ENCODE peak calls at places on chromosomes 11 and 22, in seven cellular contexts. R, U, T, B, M, C and O are unnamed samples.

GRCh38 chr22:34508797-34509196 is 557.2 kb upstream of the ISX start:
- DNase-seq in R (no peak), U (no peak), T (no peak), B (no peak), M (no peak), C (no peak), O (no peak)

GRCh38 chr11:73210916-73211667 is 7.0 kb upstream of the P2RY2 start:
- DNase-seq in R (no peak), U (peak), T (no peak), B (no peak), M (no peak), C (peak), O (no peak)

GRCh38 chr11:37657645-37658044 is 1059.6 kb upstream of the RAG2 start:
- DNase-seq in R (no peak), U (no peak), T (no peak), B (peak), M (no peak), C (peak), O (no peak)

GRCh38 chr11:35494966-35495365 is 30.4 kb downstream of the PAMR1 start:
- DNase-seq in R (no peak), U (no peak), T (no peak), B (no peak), M (no peak), C (no peak), O (no peak)

GRCh38 chr11:37089439-37089838 is 491.4 kb upstream of the RAG2 start:
- DNase-seq in R (no peak), U (no peak), T (no peak), B (no peak), M (no peak), C (no peak), O (no peak)

GRCh38 chr11:44559207-44559943 is 6.1 kb upstream of the CD82 start:
- DNase-seq in R (no peak), U (peak), T (no peak), B (no peak), M (no peak), C (no peak), O (no peak)

GRCh38 chr11:119907122-119907933 is 178.3 kb upstream of the NECTIN1 start:
- DNase-seq in R (peak), U (no peak), T (no peak), B (no peak), M (no peak), C (no peak), O (peak)

GRCh38 chr11:46696212-46696558 is 4.2 kb downstream of the ARHGAP1 start:
- DNase-seq in R (no peak), U (no peak), T (no peak), B (no peak), M (no peak), C (no peak), O (no peak)

GRCh38 chr22:50303848-50304527 is 3.5 kb downstream of the PLXNB2 start:
- DNase-seq in R (peak), U (peak), T (no peak), B (no peak), M (no peak), C (peak), O (no peak)

GRCh38 chr22:37212174-37212906 is at the start of gene SSTR3:
- DNase-seq in R (no peak), U (peak), T (no peak), B (no peak), M (no peak), C (no peak), O (no peak)

GRCh38 chr11:113881856-113882255 is 6.5 kb upstream of the USP28 start:
- DNase-seq in R (no peak), U (no peak), T (no peak), B (no peak), M (no peak), C (no peak), O (no peak)

GRCh38 chr22:47386812-47387510 is 624.5 kb downstream of the TBC1D22A start:
- DNase-seq in R (no peak), U (peak), T (no peak), B (no peak), M (no peak), C (no peak), O (peak)

GRCh38 chr22:27641049-27641790 is 160.3 kb downstream of the MN1 start:
- DNase-seq in R (no peak), U (no peak), T (no peak), B (no peak), M (no peak), C (no peak), O (no peak)

GRCh38 chr11:126573325-126574076 is 218.0 kb downstream of the ST3GAL4 start:
- DNase-seq in R (no peak), U (no peak), T (no peak), B (peak), M (no peak), C (no peak), O (no peak)

GRCh38 chr11:124172076-124172475 is 11.1 kb upstream of the OR10D3 start:
- DNase-seq in R (no peak), U (no peak), T (no peak), B (no peak), M (no peak), C (no peak), O (no peak)

GRCh38 chr22:39524089-39524752 is 3.9 kb downstream of the ATF4 start:
- DNase-seq in R (no peak), U (no peak), T (no peak), B (no peak), M (no peak), C (no peak), O (no peak)

GRCh38 chr11:3021125-3021524 is 29.0 kb upstream of the NAP1L4 start:
- DNase-seq in R (peak), U (no peak), T (peak), B (peak), M (peak), C (peak), O (peak)

GRCh38 chr11:6321961-6322362 is 1.7 kb upstream of the CAVIN3 start:
- DNase-seq in R (no peak), U (no peak), T (no peak), B (peak), M (no peak), C (peak), O (no peak)

GRCh38 chr11:13335319-13335718 is 57.7 kb downstream of the BMAL1 start:
- DNase-seq in R (peak), U (peak), T (peak), B (peak), M (peak), C (peak), O (no peak)

GRCh38 chr11:17933710-17934109 is 79.1 kb downstream of the SERGEF start:
- DNase-seq in R (no peak), U (no peak), T (no peak), B (no peak), M (no peak), C (no peak), O (no peak)

GRCh38 chr11:81070948-81071347 is 1630.1 kb upstream of the TENM4 start:
- DNase-seq in R (peak), U (no peak), T (no peak), B (no peak), M (no peak), C (no peak), O (no peak)

GRCh38 chr11:27912916-27913315 is 195.0 kb downstream of the KIF18A start:
- DNase-seq in R (no peak), U (no peak), T (no peak), B (no peak), M (no peak), C (peak), O (no peak)

GRCh38 chr11:41779401-41779960 is 320.0 kb upstream of the LRRC4C start:
- DNase-seq in R (peak), U (no peak), T (no peak), B (no peak), M (no peak), C (no peak), O (no peak)

GRCh38 chr22:47331750-47332149 is 569.3 kb downstream of the TBC1D22A start:
- DNase-seq in R (no peak), U (no peak), T (no peak), B (no peak), M (no peak), C (no peak), O (peak)

GRCh38 chr11:35507688-35508087 is 17.7 kb downstream of the PAMR1 start:
- DNase-seq in R (no peak), U (no peak), T (no peak), B (no peak), M (no peak), C (peak), O (no peak)

GRCh38 chr11:33635161-33635560 is 65.5 kb downstream of the C11orf91 start:
- DNase-seq in R (no peak), U (peak), T (no peak), B (no peak), M (no peak), C (peak), O (no peak)

GRCh38 chr11:3073029-3073435 is 15.8 kb upstream of the CARS1 start:
- DNase-seq in R (no peak), U (no peak), T (no peak), B (peak), M (no peak), C (peak), O (no peak)

GRCh38 chr11:29310016-29310415 is 706.8 kb downstream of the KCNA4 start:
- DNase-seq in R (no peak), U (no peak), T (no peak), B (peak), M (no peak), C (peak), O (no peak)

GRCh38 chr11:2302280-2302843 is 549 bp downstream of the TSPAN32 start:
- DNase-seq in R (no peak), U (no peak), T (peak), B (no peak), M (no peak), C (no peak), O (peak)

GRCh38 chr22:24427500-24428164 is at the start of gene ADORA2A:
- DNase-seq in R (peak), U (no peak), T (peak), B (no peak), M (no peak), C (no peak), O (peak)

GRCh38 chr11:59660621-59661020 is 8.2 kb downstream of the PATL1 start:
- DNase-seq in R (no peak), U (no peak), T (no peak), B (no peak), M (no peak), C (no peak), O (no peak)

GRCh38 chr22:47618180-47618579 is 855.7 kb downstream of the TBC1D22A start:
- DNase-seq in R (no peak), U (peak), T (no peak), B (no peak), M (no peak), C (no peak), O (no peak)

GRCh38 chr11:26578998-26579635 is 7.1 kb upstream of the MUC15 start:
- DNase-seq in R (no peak), U (no peak), T (no peak), B (no peak), M (no peak), C (peak), O (no peak)

GRCh38 chr11:122733301-122733686 is 77.8 kb downstream of the UBASH3B start:
- DNase-seq in R (peak), U (no peak), T (no peak), B (peak), M (no peak), C (peak), O (no peak)

GRCh38 chr11:94473177-94473799 is 20.4 kb downstream of the MRE11 start:
- DNase-seq in R (peak), U (no peak), T (peak), B (no peak), M (no peak), C (no peak), O (no peak)

GRCh38 chr11:102733232-102733875 is 8.6 kb upstream of the MMP8 start:
- DNase-seq in R (peak), U (no peak), T (no peak), B (peak), M (peak), C (peak), O (peak)

GRCh38 chr22:47168900-47169800 is 406.7 kb downstream of the TBC1D22A start:
- DNase-seq in R (peak), U (peak), T (no peak), B (peak), M (peak), C (peak), O (peak)

GRCh38 chr22:26321469-26321913 is 107.6 kb upstream of the ASPHD2 start:
- DNase-seq in R (no peak), U (peak), T (no peak), B (no peak), M (no peak), C (peak), O (no peak)

GRCh38 chr11:106695506-106695905 is 322.8 kb downstream of the GUCY1A2 start:
- DNase-seq in R (no peak), U (no peak), T (no peak), B (no peak), M (no peak), C (peak), O (no peak)

GRCh38 chr11:48880021-48880441 is 103.7 kb downstream of the TRIM51G start:
- DNase-seq in R (no peak), U (peak), T (no peak), B (no peak), M (no peak), C (no peak), O (peak)

DNA sequence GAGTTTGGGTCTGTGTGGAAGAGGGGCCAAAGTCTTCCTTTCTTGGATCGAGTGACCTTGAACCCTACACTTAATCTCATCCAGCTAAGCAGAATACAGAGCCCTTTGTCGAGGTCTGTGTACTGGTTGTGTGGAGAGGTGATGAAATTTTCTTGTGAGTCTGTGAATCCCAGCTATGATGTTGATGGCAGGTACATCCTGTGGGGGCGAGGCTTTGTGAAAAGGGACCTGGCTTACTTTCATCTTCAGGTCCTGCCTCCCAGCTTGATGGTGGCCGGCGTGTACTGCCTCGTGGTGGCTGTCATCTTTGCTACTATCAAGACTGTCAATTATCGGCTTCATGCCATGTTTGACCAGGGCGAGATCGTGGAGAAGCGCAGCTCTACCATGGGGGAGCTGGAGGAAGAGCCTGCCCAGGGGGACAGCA is 1.0 kb downstream of the PCNX3 start:
- DNase-seq in R (no peak), U (no peak), T (no peak), B (no peak), M (no peak), C (no peak), O (no peak)
- H3K4me3 ChIP-seq in R (no peak), U (peak), T (peak), B (peak), M (peak), C (peak), O (peak)

GRCh38 chr11:12223771-12224536 is 113.6 kb downstream of the MICAL2 start:
- DNase-seq in R (peak), U (no peak), T (peak), B (no peak), M (no peak), C (no peak), O (no peak)
- H3K4me3 ChIP-seq in R (no peak), U (no peak), T (peak), B (no peak), M (no peak), C (no peak), O (no peak)

GRCh38 chr11:128928400-128928799 is 14.3 kb downstream of the TP53AIP1 start:
- DNase-seq in R (peak), U (no peak), T (peak), B (no peak), M (no peak), C (no peak), O (no peak)
- H3K4me3 ChIP-seq in R (no peak), U (no peak), T (no peak), B (no peak), M (no peak), C (no peak), O (no peak)

GRCh38 chr11:30983143-30983542 is 386.4 kb downstream of the DCDC1 start:
- DNase-seq in R (no peak), U (no peak), T (no peak), B (no peak), M (no peak), C (no peak), O (no peak)

GRCh38 chr11:30984442-30984816 is 385.1 kb downstream of the DCDC1 start:
- DNase-seq in R (no peak), U (no peak), T (no peak), B (no peak), M (peak), C (peak), O (no peak)

GRCh38 chr11:30987819-30988218 is 381.7 kb downstream of the DCDC1 start:
- DNase-seq in R (no peak), U (no peak), T (no peak), B (no peak), M (no peak), C (no peak), O (no peak)

GRCh38 chr11:30983810-30984441 is 385.6 kb downstream of the DCDC1 start:
- DNase-seq in R (no peak), U (no peak), T (no peak), B (no peak), M (no peak), C (no peak), O (no peak)

GRCh38 chr11:30984827-30985226 is 384.7 kb downstream of the DCDC1 start:
- DNase-seq in R (no peak), U (no peak), T (no peak), B (no peak), M (no peak), C (peak), O (no peak)
- H3K4me3 ChIP-seq in R (no peak), U (no peak), T (no peak), B (no peak), M (peak), C (no peak), O (no peak)

DNA sequence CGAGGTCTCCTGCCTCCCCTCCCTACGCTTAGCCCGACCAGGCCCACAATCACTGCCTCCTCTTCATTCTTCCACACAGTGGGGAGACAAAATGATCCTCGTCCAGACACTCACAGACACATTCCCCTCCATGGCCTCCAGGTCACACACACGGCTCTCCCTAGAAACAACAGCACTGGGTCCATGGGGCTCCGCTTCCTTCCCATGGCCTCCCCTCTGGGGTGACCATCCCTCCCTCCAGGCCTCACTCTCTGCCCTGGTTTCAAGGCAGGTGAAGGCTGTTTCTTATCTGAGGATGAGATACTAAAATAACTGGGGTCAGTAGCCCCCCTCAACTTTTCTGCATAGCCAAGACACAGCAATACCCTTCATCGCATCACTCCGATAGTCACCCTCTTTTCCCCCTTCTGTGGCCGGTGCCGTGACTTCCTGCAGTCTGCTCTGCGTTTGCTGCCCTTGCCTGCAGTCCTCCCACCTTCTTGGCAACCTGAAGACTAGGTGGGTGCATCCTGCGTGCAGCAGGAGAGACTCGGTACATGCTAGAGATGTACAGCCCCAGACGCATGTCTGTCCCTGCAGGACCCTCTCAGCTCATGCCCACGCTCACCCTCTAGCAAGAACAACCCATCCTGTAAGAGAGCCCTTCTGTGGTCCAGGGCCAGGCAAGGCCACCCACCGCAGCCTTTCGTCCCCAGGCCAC is 55.8 kb downstream of the CD6 start:
- DNase-seq in R (no peak), U (peak), T (peak), B (no peak), M (no peak), C (no peak), O (no peak)
- H3K4me3 ChIP-seq in R (no peak), U (no peak), T (peak), B (no peak), M (no peak), C (no peak), O (no peak)

GRCh38 chr22:46104170-46104880 is 46.0 kb upstream of the PPARA start:
- DNase-seq in R (no peak), U (no peak), T (no peak), B (no peak), M (no peak), C (peak), O (no peak)
- H3K4me3 ChIP-seq in R (no peak), U (no peak), T (no peak), B (no peak), M (no peak), C (no peak), O (no peak)

GRCh38 chr11:10310301-10310841 is 5.5 kb downstream of the ADM start:
- DNase-seq in R (no peak), U (no peak), T (no peak), B (peak), M (no peak), C (no peak), O (no peak)

GRCh38 chr11:10311802-10312201 is 6.9 kb downstream of the ADM start:
- DNase-seq in R (no peak), U (no peak), T (no peak), B (no peak), M (no peak), C (no peak), O (no peak)

GRCh38 chr11:10307411-10308207 is 2.7 kb downstream of the ADM start:
- DNase-seq in R (peak), U (peak), T (peak), B (peak), M (peak), C (peak), O (peak)

GRCh38 chr11:10308208-10308954 is 3.5 kb downstream of the ADM start:
- DNase-seq in R (no peak), U (no peak), T (no peak), B (no peak), M (no peak), C (no peak), O (no peak)

DNA sequence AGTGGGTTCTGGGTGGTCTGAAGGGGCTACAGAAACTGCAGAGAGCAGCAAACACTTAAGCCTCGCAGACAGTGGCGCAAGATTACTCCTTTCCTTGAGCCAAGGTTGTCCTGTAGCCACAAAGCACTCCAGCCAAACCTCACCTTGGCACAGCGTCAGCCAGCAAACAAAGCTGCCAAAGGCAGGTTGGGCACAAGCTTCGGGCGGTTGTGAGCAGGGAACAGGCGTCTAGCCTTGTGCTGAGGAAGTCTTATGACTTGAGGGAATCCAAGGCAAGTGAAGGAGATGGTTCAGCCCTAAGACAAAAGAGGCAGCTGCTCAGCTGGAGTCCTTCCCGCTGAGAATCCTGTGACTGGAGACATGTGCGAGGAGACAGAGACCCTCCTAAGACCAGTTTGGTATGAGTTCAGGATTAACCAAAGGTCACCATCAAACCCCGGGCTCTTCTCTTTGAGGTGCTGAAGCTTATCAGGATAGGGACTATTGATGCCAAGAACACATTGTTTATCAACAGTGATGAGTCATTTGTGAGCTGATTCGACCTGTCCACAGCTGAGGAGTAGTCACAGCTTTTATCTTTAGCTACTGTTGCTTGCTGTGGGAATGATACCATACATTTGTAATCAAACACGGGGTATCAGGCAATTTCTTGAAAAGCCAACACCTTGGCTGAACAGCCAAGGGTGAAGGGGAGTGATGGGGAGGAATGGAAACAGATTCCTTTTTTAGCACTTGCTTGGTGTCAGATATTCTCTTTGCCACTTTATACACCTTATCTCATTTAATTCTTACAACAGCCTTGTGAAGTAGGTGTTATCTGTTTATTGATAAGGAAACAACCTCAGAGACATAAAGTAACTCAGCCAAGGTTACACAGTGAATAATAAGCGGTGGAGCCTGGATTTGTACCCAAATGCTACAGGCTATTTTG is 4.6 kb downstream of the ADM start:
- DNase-seq in R (peak), U (peak), T (no peak), B (peak), M (peak), C (peak), O (peak)
- H3K4me3 ChIP-seq in R (no peak), U (no peak), T (no peak), B (no peak), M (no peak), C (no peak), O (no peak)

GRCh38 chr11:65316311-65316978 is 1.8 kb downstream of the CDC42EP2 start:
- DNase-seq in R (peak), U (peak), T (no peak), B (peak), M (no peak), C (peak), O (no peak)
- H3K4me3 ChIP-seq in R (no peak), U (peak), T (no peak), B (peak), M (peak), C (peak), O (peak)